ENCODE peak calls at places on chromosomes 5 and 9, in five cellular contexts. H is IMR-90, E is GM12878, T is HepG2, N is K562. G is an unnamed sample.
A peak's percentile ranks its signal among the peaks of the same experiment; 100 is the strongest.

GRCh38 chr9:94800424-94801117 is 74.1 kb downstream of the AOPEP start:
- DNase-seq in E (no peak), T (no peak), H (peak; percentile 31), N (no peak), G (no peak)

GRCh38 chr5:141439411-141440141 is 9.3 kb downstream of the PCDHGA12 start:
- DNase-seq in N (no peak), T (no peak), H (no peak), E (no peak), G (no peak)

GRCh38 chr9:5815421-5815820 is 17.5 kb downstream of the ERMP1 start:
- DNase-seq in T (no peak), N (no peak), E (no peak), H (no peak), G (no peak)

GRCh38 chr9:27497883-27498553 is 26.1 kb upstream of the IFNK start:
- DNase-seq in N (no peak), E (no peak), T (no peak), H (no peak), G (no peak)

GRCh38 chr9:27467486-27467885 is 56.6 kb upstream of the IFNK start:
- DNase-seq in H (no peak), E (no peak), T (no peak), N (no peak), G (no peak)

GRCh38 chr5:56873056-56873455 is 36.3 kb upstream of the SETD9 start:
- DNase-seq in T (no peak), E (no peak), N (no peak), H (no peak), G (no peak)

GRCh38 chr5:16957305-16958165 is 21.4 kb upstream of the MYO10 start:
- DNase-seq in H (peak; percentile 98), T (no peak), N (no peak), E (no peak), G (no peak)

GRCh38 chr9:118558026-118558425 is 811.2 kb downstream of the BRINP1 start:
- DNase-seq in H (no peak), N (no peak), E (no peak), T (no peak), G (no peak)

GRCh38 chr9:3410461-3410860 is 115.3 kb downstream of the RFX3 start:
- DNase-seq in E (no peak), H (no peak), N (no peak), T (no peak), G (no peak)

GRCh38 chr5:72441861-72442540 is 65.2 kb downstream of the ZNF366 start:
- DNase-seq in E (no peak), T (no peak), H (peak; percentile 97), N (no peak), G (no peak)

GRCh38 chr5:195401-196160 is 4.3 kb downstream of the LRRC14B start:
- DNase-seq in H (no peak), T (no peak), E (no peak), N (peak; percentile 72), G (no peak)

GRCh38 chr5:123717139-123717538 is 205.2 kb downstream of the CSNK1G3 start:
- DNase-seq in E (no peak), N (no peak), T (no peak), H (peak; percentile 85), G (no peak)

GRCh38 chr5:78361226-78361993 is 993 bp downstream of the SCAMP1 start:
- DNase-seq in H (peak; percentile 78), N (peak; percentile 46), E (no peak), T (peak; percentile 51), G (peak; percentile 48)

GRCh38 chr5:59665086-59665831 is 228.3 kb downstream of the PDE4D start:
- DNase-seq in H (no peak), T (no peak), N (no peak), E (no peak), G (no peak)

GRCh38 chr5:87061046-87061445 is 206.6 kb upstream of the RASA1 start:
- DNase-seq in N (no peak), E (no peak), T (no peak), H (peak; percentile 21), G (no peak)

GRCh38 chr9:93065321-93065720 is 6.8 kb downstream of the SUSD3 start:
- DNase-seq in T (no peak), E (no peak), H (no peak), N (no peak), G (no peak)

GRCh38 chr5:39202594-39203290 is 16.6 kb downstream of the FYB1 start:
- DNase-seq in E (no peak), N (peak; percentile 40), T (no peak), H (no peak), G (no peak)

GRCh38 chr5:143261748-143262392 is 141.6 kb downstream of the NR3C1 start:
- DNase-seq in H (peak; percentile 89), N (no peak), T (no peak), E (no peak), G (no peak)

DNA sequence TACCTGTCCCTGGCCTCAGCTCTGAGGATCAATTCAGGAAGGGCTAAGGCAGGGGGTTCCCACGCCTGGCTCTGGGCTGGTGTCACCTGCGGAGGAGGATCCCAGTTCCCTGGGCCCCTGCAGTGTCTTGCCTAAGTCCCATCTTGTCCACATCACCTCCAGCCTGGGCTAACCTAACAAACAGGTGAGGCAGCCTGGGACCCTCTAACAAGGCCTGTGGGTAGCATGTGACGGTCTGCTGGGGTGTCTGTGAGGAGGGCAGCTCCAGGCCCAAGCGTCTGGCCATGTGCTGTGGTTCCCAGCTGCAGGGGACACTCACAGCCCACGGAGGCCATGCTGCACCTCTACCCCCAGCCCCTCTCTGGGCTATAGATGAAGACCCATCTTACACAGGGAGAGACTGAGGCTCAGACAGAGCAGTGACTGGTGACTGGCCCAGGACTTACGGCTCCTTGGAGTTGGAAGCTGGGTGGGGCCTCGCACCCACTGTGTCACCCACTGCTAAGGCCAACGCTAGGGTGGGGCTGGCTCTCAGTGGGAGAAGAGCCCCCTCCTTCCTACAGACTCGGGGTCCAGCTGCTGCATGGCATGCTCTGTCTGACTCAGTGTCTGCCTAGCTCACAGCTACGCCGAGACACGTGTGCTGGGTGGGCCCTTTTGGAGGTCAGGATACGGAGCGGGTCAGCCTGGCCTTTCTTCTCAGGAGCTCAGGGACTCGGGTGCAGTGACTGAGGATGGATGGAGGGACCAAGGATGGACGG is 40.7 kb upstream of the RNF130 start:
- DNase-seq in N (no peak), H (no peak), T (no peak), E (no peak), G (peak; percentile 7)
- TF ChIP-seq MXI1 in N (no peak), H (no peak), T (no peak), E (no peak), G (no peak)

GRCh38 chr9:34124103-34124502 is 2.4 kb downstream of the DCAF12 start:
- DNase-seq in E (no peak), N (peak; percentile 51), T (no peak), H (no peak), G (no peak)

GRCh38 chr9:34124923-34125322 is 1.6 kb downstream of the DCAF12 start:
- DNase-seq in N (no peak), T (no peak), H (no peak), E (no peak), G (no peak)

GRCh38 chr9:34125681-34126206 is 754 bp downstream of the DCAF12 start:
- DNase-seq in E (no peak), T (peak; percentile 21), N (peak; percentile 41), H (peak; percentile 41), G (peak; percentile 57)

GRCh38 chr9:34127035-34127948 is 794 bp upstream of the DCAF12 start:
- DNase-seq in E (no peak), T (no peak), N (peak; percentile 50), H (no peak), G (no peak)

DNA sequence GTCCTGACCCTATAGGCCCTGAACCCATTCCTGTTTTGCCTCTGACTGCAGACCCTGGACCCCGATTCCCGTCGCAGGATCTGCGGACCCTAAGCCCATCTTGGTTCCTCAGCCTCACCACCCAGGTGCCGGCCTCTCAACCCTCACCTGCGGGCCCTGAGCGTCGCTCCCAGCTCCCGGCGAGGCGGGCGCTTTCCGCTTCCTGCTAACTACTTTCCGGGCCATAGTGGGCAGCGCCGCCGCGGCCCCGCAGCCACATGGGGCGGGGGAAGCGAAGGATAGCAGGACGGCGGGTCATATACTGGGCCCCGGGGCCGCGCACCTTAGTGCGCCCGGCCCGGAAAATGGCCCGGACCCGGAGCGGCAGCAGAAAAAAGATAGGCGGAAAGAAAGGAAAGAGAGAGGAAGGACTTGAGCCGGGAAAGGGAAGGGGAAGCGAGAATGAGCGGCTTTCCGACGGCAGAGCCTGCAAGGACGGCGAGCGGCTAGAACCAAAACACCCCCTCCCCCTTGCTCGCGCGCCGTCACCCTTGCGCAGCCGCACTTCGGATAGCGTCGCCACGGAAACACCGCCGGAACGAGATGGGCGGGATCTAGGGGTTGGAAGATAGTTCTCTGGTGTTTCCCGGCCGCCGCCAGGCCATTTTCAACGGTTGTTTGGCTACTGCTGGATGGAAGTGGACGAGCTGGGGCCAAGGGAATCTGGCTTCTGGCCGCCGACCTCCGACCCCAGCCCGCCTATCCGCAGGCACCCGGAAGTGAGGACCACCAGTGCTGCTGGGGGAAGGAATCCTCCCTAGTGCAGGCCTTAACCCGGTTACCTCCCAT is at the start of gene DCAF12:
- DNase-seq in T (peak; percentile 85), E (peak; percentile 75), H (peak; percentile 87), N (peak; percentile 90), G (peak; percentile 97)
- H3K4me3 ChIP-seq in T (peak within 1 kb of the TSS; percentile 88), E (peak within 1 kb of the TSS; percentile 97), H (peak within 1 kb of the TSS; percentile 64), N (peak within 1 kb of the TSS; percentile 88), G (peak within 1 kb of the TSS; percentile 93)

DNA sequence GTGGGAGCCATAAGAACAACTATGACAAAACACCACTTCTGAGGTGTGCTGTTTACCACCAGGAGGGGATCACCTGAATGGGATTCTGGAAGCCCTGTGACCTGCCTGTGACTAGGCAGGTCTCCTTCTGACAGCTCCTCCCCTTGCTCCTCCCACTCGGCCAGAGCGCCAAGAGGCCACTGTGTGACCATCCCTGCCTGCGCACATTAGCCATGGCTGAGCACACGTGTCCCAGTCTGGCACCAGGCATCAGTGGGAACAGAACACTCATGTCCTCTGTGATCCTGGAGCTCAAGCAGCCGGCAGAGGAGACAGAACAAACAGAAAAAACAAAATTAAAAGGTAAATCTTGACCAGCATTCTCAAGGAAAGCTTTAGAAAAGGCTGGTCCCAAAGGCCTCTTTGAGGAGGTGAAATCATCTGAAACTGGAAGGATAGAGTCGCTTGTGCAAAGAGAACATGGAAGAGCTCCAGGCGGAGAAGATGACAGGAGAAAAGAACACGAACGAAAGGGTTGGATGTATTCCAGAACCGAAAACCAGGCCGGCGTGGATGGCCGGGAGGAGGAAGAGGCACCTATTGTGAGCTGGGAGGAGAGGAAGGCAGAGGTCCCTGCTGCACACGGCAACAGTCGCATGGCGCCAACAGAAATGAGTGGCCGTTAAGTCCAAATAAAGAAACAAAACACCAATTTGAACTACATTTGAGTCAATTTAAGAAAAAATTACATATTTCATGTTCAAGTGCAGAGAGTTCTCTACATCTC is 5.1 kb downstream of the MED10 start:
- DNase-seq in N (no peak), T (no peak), H (no peak), E (no peak), G (no peak)
- TF ChIP-seq MXI1 in N (no peak), T (no peak), H (no peak), E (no peak), G (no peak)

DNA sequence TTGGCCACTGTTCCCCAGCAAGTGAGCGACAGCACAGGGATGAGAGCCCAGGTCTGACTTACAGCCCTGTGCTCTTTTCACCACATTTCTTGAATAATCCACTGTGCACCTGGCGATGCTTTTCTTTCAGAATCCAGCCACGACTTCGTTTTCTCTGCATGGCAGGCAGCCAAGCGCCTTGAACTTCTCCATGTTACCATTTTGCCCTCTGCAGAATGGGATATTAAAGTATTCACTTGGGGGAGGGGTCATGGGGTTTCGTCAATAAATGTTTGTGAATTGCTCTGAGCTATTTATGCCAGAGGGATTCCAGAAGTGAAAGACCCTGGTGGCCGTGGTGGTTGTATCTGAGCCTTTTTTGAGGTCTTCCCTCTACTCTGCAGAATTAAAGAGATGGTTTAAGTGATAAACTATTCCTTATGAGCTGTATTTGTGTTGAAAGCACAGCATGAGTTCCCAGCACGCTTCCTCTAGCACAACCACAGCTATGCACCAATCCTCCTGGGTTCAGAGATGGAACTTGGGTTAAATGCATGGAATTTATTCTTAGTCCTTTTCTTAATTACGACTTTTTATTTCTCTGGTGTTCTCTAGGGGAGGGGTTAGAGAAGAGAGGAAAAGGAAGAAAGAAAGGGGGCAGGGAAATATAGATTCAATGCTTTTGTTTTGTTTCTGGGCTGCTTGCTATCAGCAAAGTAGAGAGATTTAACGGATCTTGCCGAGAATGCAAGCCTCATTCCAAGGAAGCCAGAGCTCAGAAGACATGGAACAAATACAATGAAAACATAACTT is 478.2 kb upstream of the TNC start:
- DNase-seq in T (no peak), H (peak; percentile 87), E (no peak), N (no peak), G (no peak)
- H3K4me3 ChIP-seq in T (no peak overlapping the region), H (peak overlapping the region; percentile 36), E (no peak overlapping the region), N (no peak overlapping the region), G (peak overlapping the region; percentile 55)